ENCODE peak calls at places on chromosome 18, in four cellular contexts. M is transverse colon, W is breast epithelium, N is HCT116. D is an unnamed sample.

GRCh38 chr18:27750014-27750413 is 426.9 kb downstream of the CDH2 start:
- DNase-seq in M (no peak), W (no peak), N (peak; percentile 19), D (no peak)

GRCh38 chr18:34806527-34806926 is 96.4 kb downstream of the DTNA start:
- DNase-seq in M (no peak), W (no peak), N (no peak), D (no peak)

GRCh38 chr18:5879479-5879882 is 15.8 kb downstream of the TMEM200C start:
- DNase-seq in M (no peak), W (no peak), N (no peak), D (no peak)

GRCh38 chr18:76465630-76466409 is 29.2 kb downstream of the ZNF516 start:
- DNase-seq in M (no peak), W (no peak), N (no peak), D (peak; percentile 8)

GRCh38 chr18:55206941-55207340 is 247.7 kb upstream of the CCDC68 start:
- DNase-seq in M (no peak), W (no peak), N (no peak), D (no peak)

GRCh38 chr18:3061581-3062416 is 48.9 kb upstream of the LPIN2 start:
- DNase-seq in M (no peak), W (no peak), N (no peak), D (no peak)

GRCh38 chr18:2854871-2855270 is 8.1 kb downstream of the EMILIN2 start:
- DNase-seq in M (no peak), W (no peak), N (no peak), D (no peak)

GRCh38 chr18:25675123-25675850 is 323.3 kb upstream of the ZNF521 start:
- DNase-seq in M (no peak), W (no peak), N (no peak), D (no peak)

GRCh38 chr18:48300463-48300961 is 108.7 kb downstream of the ZBTB7C start:
- DNase-seq in M (peak; percentile 54), W (no peak), N (no peak), D (no peak)

GRCh38 chr18:74497778-74498177 is 1.6 kb downstream of the CNDP2 start:
- DNase-seq in M (no peak), W (no peak), N (no peak), D (no peak)

GRCh38 chr18:31268985-31269406 is 49.0 kb upstream of the DSG1 start:
- DNase-seq in M (no peak), W (no peak), N (no peak), D (no peak)

GRCh38 chr18:58662118-58662517 is 9.1 kb upstream of the MALT1 start:
- DNase-seq in M (no peak), W (no peak), N (no peak), D (no peak)

GRCh38 chr18:22964116-22964515 is 31.0 kb downstream of the RBBP8 start:
- DNase-seq in M (no peak), W (no peak), N (no peak), D (no peak)

GRCh38 chr18:59743561-59743960 is 46.3 kb upstream of the CCBE1 start:
- DNase-seq in M (no peak), W (no peak), N (no peak), D (no peak)

GRCh38 chr18:73045037-73045436 is 177.2 kb upstream of the NETO1 start:
- DNase-seq in M (no peak), W (no peak), N (no peak), D (no peak)

GRCh38 chr18:48735070-48735676 is 196.3 kb downstream of the CTIF start:
- DNase-seq in M (no peak), W (no peak), N (no peak), D (no peak)

GRCh38 chr18:28125051-28125450 is 51.9 kb downstream of the CDH2 start:
- DNase-seq in M (no peak), W (no peak), N (no peak), D (no peak)

GRCh38 chr18:3499498-3499897 is 49.5 kb downstream of the TGIF1 start:
- DNase-seq in M (no peak), W (no peak), N (no peak), D (no peak)

GRCh38 chr18:26719909-26720308 is 145.6 kb downstream of the AQP4 start:
- DNase-seq in M (no peak), W (no peak), N (no peak), D (no peak)

GRCh38 chr18:4878480-4878879 is 318.6 kb downstream of the AKAIN1 start:
- DNase-seq in M (no peak), W (no peak), N (no peak), D (no peak)

GRCh38 chr18:61471832-61472406 is 138.7 kb downstream of the CDH20 start:
- DNase-seq in M (no peak), W (no peak), N (no peak), D (no peak)

GRCh38 chr18:13537022-13537780 is 189.2 kb downstream of the FAM210A start:
- DNase-seq in M (no peak), W (no peak), N (no peak), D (no peak)

GRCh38 chr18:47605093-47605492 is 325.4 kb downstream of the SMAD2 start:
- DNase-seq in M (no peak), W (no peak), N (no peak), D (no peak)

GRCh38 chr18:13611058-13611615 is 115.2 kb downstream of the FAM210A start:
- DNase-seq in M (peak; percentile 45), W (no peak), N (no peak), D (peak; percentile 51)

GRCh38 chr18:77127769-77128671 is 4.6 kb downstream of the MBP start:
- DNase-seq in M (peak; percentile 59), W (no peak), N (no peak), D (peak; percentile 53)

GRCh38 chr18:12640881-12641200 is 17.1 kb downstream of the SPIRE1 start:
- DNase-seq in M (no peak), W (no peak), N (no peak), D (no peak)

GRCh38 chr18:59814872-59815271 is 84.9 kb upstream of the PMAIP1 start:
- DNase-seq in M (no peak), W (no peak), N (no peak), D (no peak)

GRCh38 chr18:13488281-13488929 is 238.0 kb downstream of the FAM210A start:
- DNase-seq in M (no peak), W (no peak), N (no peak), D (no peak)

GRCh38 chr18:74766233-74766632 is 168.6 kb downstream of the ZNF407 start:
- DNase-seq in M (no peak), W (no peak), N (no peak), D (no peak)

GRCh38 chr18:24068945-24069693 is 54.6 kb downstream of the TTC39C start:
- DNase-seq in M (no peak), W (no peak), N (no peak), D (no peak)

GRCh38 chr18:24065942-24066341 is 51.4 kb downstream of the TTC39C start:
- DNase-seq in M (no peak), W (no peak), N (no peak), D (no peak)

GRCh38 chr18:24063121-24063731 is 48.7 kb downstream of the TTC39C start:
- DNase-seq in M (no peak), W (no peak), N (peak; percentile 27), D (no peak)

GRCh38 chr18:24060644-24061043 is 46.1 kb downstream of the TTC39C start:
- DNase-seq in M (no peak), W (no peak), N (no peak), D (no peak)

GRCh38 chr18:24064701-24065100 is 50.1 kb downstream of the TTC39C start:
- DNase-seq in M (no peak), W (no peak), N (no peak), D (no peak)
- H3K4me1 ChIP-seq in M (no peaks in the 10 kb centered on the region), W (no peaks in the 10 kb centered on the region), N (peaks cover 7% of the 10 kb centered on the region), D (peaks cover 3% of the 10 kb centered on the region)

GRCh38 chr18:57466745-57467144 is 31.6 kb downstream of the ONECUT2 start:
- DNase-seq in M (no peak), W (no peak), N (no peak), D (no peak)

GRCh38 chr18:57466307-57466706 is 31.1 kb downstream of the ONECUT2 start:
- DNase-seq in M (no peak), W (no peak), N (no peak), D (no peak)

GRCh38 chr18:57461652-57462269 is 26.6 kb downstream of the ONECUT2 start:
- DNase-seq in M (no peak), W (no peak), N (no peak), D (no peak)
- TF ChIP-seq CTCF in M (no peak), W (no peak), N (no peak), D (no peak)

DNA sequence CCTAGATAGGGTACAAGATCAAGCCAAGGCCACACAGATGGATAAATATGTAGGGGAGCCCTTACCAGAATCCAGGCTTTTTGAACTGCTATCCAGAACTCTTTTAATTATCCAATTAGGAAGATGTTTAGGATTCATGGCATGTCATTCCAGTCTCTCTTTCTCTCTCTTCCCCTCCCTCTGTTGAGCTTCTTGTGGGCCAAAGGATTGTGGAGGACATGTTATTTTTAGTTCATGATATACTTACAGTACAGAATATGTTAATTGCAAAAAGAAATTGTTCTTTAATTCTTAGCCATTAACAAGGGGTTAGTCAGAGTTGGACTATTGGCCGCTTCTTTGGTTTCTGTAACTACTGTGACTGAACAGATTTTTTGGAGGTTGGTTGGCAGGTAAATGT is 113.0 kb downstream of the SETBP1 start:
- DNase-seq in M (no peak), W (no peak), N (no peak), D (no peak)
- H3K4me1 ChIP-seq in M (peaks cover 34% of the 10 kb centered on the region), W (no peaks in the 10 kb centered on the region), N (no peaks in the 10 kb centered on the region), D (peaks cover 70% of the 10 kb centered on the region)

DNA sequence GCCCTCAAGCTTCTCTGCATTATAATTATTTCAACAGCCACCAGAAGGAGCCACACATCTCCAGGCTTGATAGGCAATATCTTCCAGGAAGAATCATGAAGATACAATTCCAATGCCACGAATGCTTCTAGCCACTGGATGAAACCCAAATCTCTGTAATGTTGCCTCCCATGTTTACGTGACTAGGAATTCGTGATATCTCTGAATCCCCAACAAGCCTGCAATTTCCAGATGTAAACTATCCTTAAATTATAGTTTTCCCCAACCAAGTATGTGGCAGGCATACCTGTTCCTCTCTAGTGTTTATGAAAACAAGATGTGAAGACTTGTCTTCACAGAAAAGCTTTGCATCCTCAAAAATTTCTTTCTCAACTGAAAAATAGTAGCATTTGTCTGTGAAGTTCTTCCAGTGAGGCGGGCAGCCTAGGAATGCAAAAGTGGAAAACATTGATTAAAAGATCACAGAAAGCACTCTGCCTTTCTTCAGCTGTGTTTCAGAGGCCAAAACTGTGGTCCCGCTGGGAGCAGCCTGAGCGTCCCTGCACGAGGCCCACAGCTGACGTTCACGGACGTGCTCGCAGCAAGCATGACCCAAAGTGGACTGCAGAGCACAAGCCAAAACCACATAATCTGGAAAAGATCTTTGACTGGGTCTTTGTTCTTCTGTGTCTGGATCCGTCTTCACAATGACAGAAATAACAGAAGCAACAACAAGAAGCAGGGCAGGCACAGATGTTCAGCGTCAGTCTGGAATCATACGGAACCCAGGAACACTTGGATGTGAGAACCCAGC is 65.1 kb upstream of the THOC1 start:
- DNase-seq in M (peak; percentile 15), W (no peak), N (no peak), D (peak; percentile 86)
- TF ChIP-seq CTCF in M (no peak), W (no peak), N (no peak), D (no peak)

DNA sequence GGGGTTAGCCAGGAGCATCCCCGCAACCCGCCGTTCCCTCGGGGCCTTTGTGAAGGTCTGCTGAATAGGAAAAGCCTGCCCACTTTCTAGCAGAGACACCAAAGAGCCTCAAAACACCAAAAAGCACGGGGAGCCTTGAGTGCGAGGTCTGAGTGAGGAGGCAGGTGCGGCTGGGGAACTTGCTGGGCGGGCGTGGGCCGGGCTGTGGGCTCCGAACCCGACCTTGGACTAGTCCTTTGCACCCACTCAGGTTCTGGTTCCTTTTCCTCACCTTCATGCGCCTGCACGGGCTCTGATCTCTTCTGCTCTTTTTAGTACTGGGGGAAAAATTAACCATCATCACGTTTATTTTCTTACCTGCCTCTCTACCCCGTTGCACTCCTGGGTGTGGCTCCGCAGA is 19.9 kb downstream of the APCDD1 start:
- DNase-seq in M (no peak), W (no peak), N (no peak), D (no peak)
- H3K4me1 ChIP-seq in M (peaks cover 18% of the 10 kb centered on the region), W (no peaks in the 10 kb centered on the region), N (no peaks in the 10 kb centered on the region), D (peaks cover 4% of the 10 kb centered on the region)

D was measured in psoas muscle.